ENCODE peak calls at places on chromosomes 13 and 19, in seven cellular contexts. O is IMR-90; H is GM23338; D is left ventricle myocardium inferior; V is CD4-positive, alpha-beta T cell; G is heart right ventricle; B is right lobe of liver. S is an unnamed sample.
A peak's percentile ranks its signal among the peaks of the same experiment; 100 is the strongest.

GRCh38 chr13:100209857-100210580 is 121.1 kb downstream of the PCCA start:
- DNase-seq in O (peak; percentile 82), B (no peak), V (no peak), H (no peak), G (no peak), D (no peak), S (no peak)

GRCh38 chr13:114118086-114118762 is 14.2 kb downstream of the RASA3 start:
- DNase-seq in V (no peak), B (no peak), D (no peak), H (no peak), G (no peak), O (no peak), S (no peak)

GRCh38 chr13:19817510-19818158 is 34.9 kb upstream of the PSPC1 start:
- DNase-seq in B (peak; percentile 45), V (no peak), O (no peak), G (no peak), H (no peak), D (no peak), S (no peak)

GRCh38 chr19:48874309-48875135 is 2.3 kb downstream of the PPP1R15A start:
- DNase-seq in D (no peak), G (no peak), B (no peak), V (peak; percentile 29), O (peak; percentile 80), H (no peak), S (no peak)

GRCh38 chr13:42592915-42593718 is 19.2 kb downstream of the TNFSF11 start:
- DNase-seq in B (no peak), D (no peak), V (no peak), O (no peak), G (no peak), H (peak; percentile 80), S (no peak)

GRCh38 chr13:29578300-29579048 is 17.0 kb downstream of the SLC7A1 start:
- DNase-seq in B (no peak), G (no peak), O (no peak), D (no peak), V (no peak), H (no peak), S (no peak)

GRCh38 chr19:52189745-52190678 is at the start of gene PPP2R1A:
- DNase-seq in B (peak; percentile 100), V (peak; percentile 95), H (peak; percentile 100), D (peak; percentile 99), G (peak; percentile 100), O (peak; percentile 100), S (peak; percentile 100)

GRCh38 chr13:59587030-59587429 is 576.7 kb downstream of the DIAPH3 start:
- DNase-seq in O (no peak), V (no peak), H (no peak), G (no peak), D (no peak), B (no peak), S (no peak)

GRCh38 chr13:66660013-66660804 is 569.9 kb downstream of the PCDH9 start:
- DNase-seq in D (no peak), O (peak; percentile 75), H (no peak), G (no peak), V (no peak), B (no peak), S (no peak)

GRCh38 chr19:54648129-54648528 is 14.7 kb upstream of the LILRB4 start:
- DNase-seq in O (no peak), V (no peak), B (no peak), H (no peak), G (no peak), D (no peak), S (no peak)

GRCh38 chr13:111210488-111210887 is 95.4 kb downstream of the ARHGEF7 start:
- DNase-seq in O (peak; percentile 91), G (no peak), V (no peak), B (no peak), H (no peak), D (peak; percentile 48), S (peak; percentile 22)

GRCh38 chr13:61900033-61900432 is 484.4 kb upstream of the PCDH20 start:
- DNase-seq in O (no peak), D (no peak), V (no peak), H (peak; percentile 53), B (no peak), G (no peak), S (no peak)

GRCh38 chr19:6693056-6693471 is 23.1 kb upstream of the TNFSF14 start:
- DNase-seq in B (no peak), G (no peak), D (no peak), O (no peak), V (no peak), H (peak; percentile 40), S (no peak)

GRCh38 chr19:5090465-5090779 is 121.5 kb downstream of the KDM4B start:
- DNase-seq in B (no peak), D (no peak), G (no peak), O (no peak), V (no peak), H (no peak), S (no peak)

GRCh38 chr19:5092444-5092843 is 123.5 kb downstream of the KDM4B start:
- DNase-seq in D (no peak), B (no peak), V (no peak), G (no peak), H (no peak), O (no peak), S (no peak)

GRCh38 chr19:5090780-5091575 is 122.1 kb downstream of the KDM4B start:
- DNase-seq in D (peak; percentile 65), O (peak; percentile 15), H (no peak), G (peak; percentile 49), B (no peak), V (no peak), S (peak; percentile 26)

GRCh38 chr19:5093297-5093858 is 124.5 kb downstream of the KDM4B start:
- DNase-seq in V (no peak), O (no peak), H (no peak), D (peak; percentile 52), B (no peak), G (peak; percentile 53), S (peak; percentile 5)

DNA sequence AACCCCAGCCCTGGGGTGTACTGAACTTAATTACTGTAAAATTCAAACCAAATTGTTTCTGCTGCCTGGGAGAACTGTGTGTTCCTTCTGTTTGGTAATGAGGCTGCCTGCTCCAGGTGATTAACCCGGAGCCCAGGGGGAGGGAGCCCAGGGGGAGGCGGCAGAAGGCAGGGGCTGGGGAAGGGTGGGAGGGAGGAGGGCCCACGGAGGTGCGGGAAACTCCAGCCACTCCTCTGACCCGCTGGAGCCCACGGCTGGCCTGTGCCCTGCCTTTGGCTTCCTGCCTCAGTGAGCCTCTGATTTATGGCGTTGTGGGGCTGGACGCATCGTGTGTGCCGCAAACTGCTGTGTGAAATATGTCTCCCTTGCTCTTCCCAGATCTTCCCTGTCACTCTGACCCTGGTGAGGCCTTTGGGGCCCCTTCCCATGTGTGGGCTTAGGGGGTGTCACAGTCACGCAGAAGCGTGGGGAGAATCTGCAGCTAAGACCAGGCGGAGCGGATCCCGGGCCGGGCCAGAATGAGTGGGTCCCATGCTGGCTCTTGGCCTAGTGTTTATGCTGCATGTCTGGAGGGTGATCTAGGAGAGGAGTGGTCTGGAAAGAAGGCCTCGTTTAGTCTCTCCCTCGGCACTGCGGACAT is 122.8 kb downstream of the KDM4B start:
- DNase-seq in B (no peak), V (no peak), H (no peak), G (no peak), O (no peak), D (no peak), S (no peak)
- H3K27ac ChIP-seq in B (no peak overlapping the region), V (no peak overlapping the region), H (no peak overlapping the region), G (peak overlapping the region; percentile 67), O (no peak overlapping the region), D (peak overlapping the region; percentile 62), S (no peak overlapping the region)

GRCh38 chr19:1855828-1856255 is 7.5 kb downstream of the KLF16 start:
- DNase-seq in H (no peak), B (peak; percentile 66), G (no peak), O (peak; percentile 23), D (no peak), V (no peak), S (no peak)

GRCh38 chr19:1858412-1859081 is 4.8 kb downstream of the KLF16 start:
- DNase-seq in O (no peak), D (no peak), H (no peak), G (no peak), V (no peak), B (no peak), S (no peak)

GRCh38 chr19:1857648-1858326 is 5.6 kb downstream of the KLF16 start:
- DNase-seq in G (no peak), O (no peak), V (no peak), H (no peak), D (no peak), B (no peak), S (no peak)

GRCh38 chr19:1856345-1856697 is 7.1 kb downstream of the KLF16 start:
- DNase-seq in G (no peak), D (no peak), O (no peak), V (no peak), H (no peak), B (no peak), S (no peak)

GRCh38 chr19:1856698-1857603 is 6.4 kb downstream of the KLF16 start:
- DNase-seq in D (peak; percentile 82), B (peak; percentile 94), V (no peak), H (peak; percentile 87), O (peak; percentile 70), G (peak; percentile 89), S (no peak)
- H3K27ac ChIP-seq in D (peak overlapping the region; percentile 96), B (peak overlapping the region; percentile 77), V (peak overlapping the region; percentile 77), H (peak overlapping the region; percentile 45), O (peak overlapping the region; percentile 98), G (peak overlapping the region; percentile 94), S (peak overlapping the region; percentile 77)

DNA sequence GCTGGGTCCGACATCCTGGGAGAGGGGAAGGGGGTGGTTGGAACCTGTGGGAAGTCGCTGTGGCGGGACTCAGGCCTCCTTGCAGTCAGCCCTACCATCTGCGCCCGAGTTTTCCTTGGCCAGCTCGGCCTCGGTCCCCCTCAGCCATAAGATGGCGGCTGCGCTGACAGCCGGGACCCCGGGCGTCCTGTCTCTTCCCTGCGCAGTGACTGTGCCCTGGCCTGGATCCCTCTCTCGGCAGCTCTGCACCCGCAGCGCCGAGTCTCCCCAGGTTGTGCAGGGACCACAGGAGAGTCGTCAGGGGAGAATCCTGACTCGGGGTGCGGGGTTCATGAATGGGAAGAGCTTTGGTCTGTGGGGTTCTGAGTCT is 345 bp downstream of the ZNF257 start:
- DNase-seq in V (no peak), H (no peak), B (no peak), D (no peak), G (no peak), O (no peak), S (no peak)
- H3K27ac ChIP-seq in V (no peak overlapping the region), H (no peak overlapping the region), B (no peak overlapping the region), D (peak overlapping the region; percentile 5), G (peak overlapping the region; percentile 15), O (no peak overlapping the region), S (no peak overlapping the region)

GRCh38 chr13:109707044-109707794 is 79.2 kb downstream of the IRS2 start:
- DNase-seq in V (no peak), O (no peak), B (no peak), G (no peak), D (no peak), H (no peak), S (no peak)
- H3K27ac ChIP-seq in V (no peak overlapping the region), O (no peak overlapping the region), B (peak overlapping the region; percentile 95), G (no peak overlapping the region), D (no peak overlapping the region), H (no peak overlapping the region), S (no peak overlapping the region)

GRCh38 chr13:33236021-33236420 is 49.5 kb downstream of the STARD13 start:
- DNase-seq in V (no peak), B (no peak), H (no peak), D (no peak), O (peak; percentile 80), G (no peak), S (no peak)
- H3K27ac ChIP-seq in V (no peak overlapping the region), B (no peak overlapping the region), H (no peak overlapping the region), D (peak overlapping the region; percentile 84), O (peak overlapping the region; percentile 91), G (no peak overlapping the region), S (no peak overlapping the region)

S was measured in caudate nucleus.